ENCODE peak calls at places on chromosomes 4 and X, in ten cellular contexts. P is right lobe of liver, C is OCI-LY7, W is mucosa of descending colon, M is heart right ventricle, U is lower lobe of right lung, N is IMR-90, H is HepG2, D is glutamatergic neuron, V is foreskin fibroblast. Z is an unnamed sample.

GRCh38 chr4:154491341-154491679 is 289 bp downstream of the DCHS2 start:
- DNase-seq in C (no peak), W (no peak), V (peak; percentile 67), H (no peak), M (no peak), U (no peak), N (peak; percentile 5), D (no peak), P (no peak), Z (no peak)

GRCh38 chrX:11438767-11439166 is 145.6 kb downstream of the AMELX start:
- DNase-seq in V (peak; percentile 72), P (no peak), H (no peak), M (no peak), C (no peak), N (peak; percentile 68), U (no peak), D (no peak), W (no peak), Z (no peak)

GRCh38 chr4:120874792-120875774 is 47.4 kb downstream of the PRDM5 start:
- DNase-seq in M (no peak), W (no peak), H (no peak), D (no peak), P (no peak), V (no peak), N (no peak), C (no peak), U (no peak), Z (no peak)

GRCh38 chrX:39309018-39309620 is 507.9 kb downstream of the MID1IP1 start:
- DNase-seq in M (no peak), H (no peak), C (no peak), N (no peak), V (peak; percentile 2), W (no peak), P (no peak), D (no peak), U (no peak), Z (no peak)

GRCh38 chr4:176525576-176525975 is 205.8 kb downstream of the SPCS3 start:
- DNase-seq in W (no peak), N (no peak), M (no peak), P (no peak), D (no peak), U (no peak), H (no peak), V (no peak), C (no peak), Z (no peak)

GRCh38 chr4:8832130-8832930 is 39.3 kb downstream of the HMX1 start:
- DNase-seq in H (no peak), C (no peak), P (peak; percentile 24), V (peak; percentile 18), W (no peak), U (peak; percentile 14), N (no peak), M (no peak), D (no peak), Z (no peak)

GRCh38 chr4:100823066-100823992 is 305.5 kb upstream of the EMCN start:
- DNase-seq in N (no peak), D (no peak), U (no peak), P (no peak), H (peak; percentile 82), C (no peak), W (no peak), M (no peak), V (peak; percentile 36), Z (no peak)

GRCh38 chr4:150799207-150799606 is 215.9 kb downstream of the LRBA start:
- DNase-seq in M (no peak), D (no peak), P (no peak), H (peak; percentile 16), C (no peak), N (no peak), U (no peak), V (no peak), W (no peak), Z (no peak)

GRCh38 chr4:43471950-43472349 is 579.4 kb downstream of the GRXCR1 start:
- DNase-seq in V (no peak), M (no peak), U (no peak), H (peak; percentile 30), N (no peak), D (no peak), W (no peak), P (no peak), C (no peak), Z (no peak)
- TF ChIP-seq CTCF in V (no peak), M (no peak), U (no peak), H (peak; percentile 53), N (peak; percentile 18), D (no peak), W (no peak), P (peak; percentile 5), C (peak; percentile 53), Z (no peak)

GRCh38 chrX:123171781-123172180 is 12.3 kb upstream of the GRIA3 start:
- DNase-seq in U (no peak), P (no peak), W (no peak), D (no peak), M (no peak), N (no peak), C (no peak), V (peak; percentile 59), H (no peak), Z (no peak)

GRCh38 chrX:123172874-123173273 is 11.2 kb upstream of the GRIA3 start:
- DNase-seq in V (no peak), C (no peak), N (no peak), U (no peak), H (no peak), W (no peak), M (no peak), P (no peak), D (no peak), Z (no peak)

GRCh38 chrX:123169247-123169901 is 14.7 kb upstream of the GRIA3 start:
- DNase-seq in P (no peak), M (no peak), D (no peak), W (no peak), N (no peak), U (no peak), H (peak; percentile 35), V (peak; percentile 31), C (no peak), Z (no peak)

GRCh38 chrX:123175366-123176122 is 8.5 kb upstream of the GRIA3 start:
- DNase-seq in N (no peak), C (no peak), H (no peak), W (no peak), V (no peak), M (no peak), P (no peak), D (no peak), U (no peak), Z (no peak)

GRCh38 chrX:123173833-123174232 is 10.2 kb upstream of the GRIA3 start:
- DNase-seq in V (peak; percentile 25), C (peak; percentile 10), D (no peak), M (no peak), U (no peak), P (no peak), W (no peak), N (no peak), H (no peak), Z (no peak)
- TF ChIP-seq CTCF in V (peak; percentile 4), C (peak; percentile 59), D (peak; percentile 51), M (no peak), U (no peak), P (peak; percentile 24), W (no peak), N (peak; percentile 18), H (peak; percentile 17), Z (no peak)

DNA sequence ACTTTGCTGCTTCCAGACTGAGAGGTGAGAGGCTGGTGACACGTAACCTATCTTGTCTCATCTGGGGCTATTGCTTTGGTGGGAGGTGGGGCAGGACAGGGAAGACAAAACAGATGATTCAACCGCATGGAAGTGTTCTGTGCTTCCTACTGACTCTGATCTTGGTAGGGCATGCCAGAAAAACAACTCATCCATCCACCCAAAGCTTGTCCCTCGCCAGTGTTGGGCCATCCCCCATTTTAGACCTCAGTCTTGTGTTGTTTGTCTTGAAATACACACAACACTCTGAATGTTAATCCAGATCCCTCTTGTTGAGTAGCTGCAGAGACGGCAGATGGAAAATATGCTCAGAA is 351 bp downstream of the CHRNA9 start:
- DNase-seq in P (no peak), H (no peak), U (no peak), D (no peak), M (no peak), C (no peak), W (no peak), V (peak; percentile 60), N (peak; percentile 37), Z (no peak)
- TF ChIP-seq CTCF in P (no peak), H (no peak), U (no peak), D (no peak), M (no peak), C (no peak), W (no peak), V (no peak), N (no peak), Z (no peak)

DNA sequence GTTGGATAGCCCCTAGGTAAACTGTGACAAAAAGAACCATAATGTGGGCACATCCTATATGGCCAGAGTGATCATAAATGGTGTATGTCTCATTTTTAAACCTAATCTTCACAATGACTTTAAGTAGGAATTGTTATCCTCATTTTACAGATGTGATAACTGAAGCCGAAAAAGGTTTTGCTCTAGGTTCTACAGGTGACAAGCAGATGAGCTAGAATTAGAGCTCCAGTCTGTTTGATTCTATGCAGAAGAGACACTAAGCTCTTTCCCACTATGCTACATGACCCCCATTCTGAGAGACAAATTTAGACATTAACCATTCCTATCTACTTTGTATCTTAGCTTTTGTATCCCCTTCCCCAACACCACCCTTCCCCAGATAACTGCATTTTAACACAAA is 2.0 kb downstream of the AREG start:
- DNase-seq in P (no peak), M (no peak), N (no peak), U (no peak), V (no peak), C (no peak), W (no peak), H (no peak), D (no peak), Z (no peak)
- TF ChIP-seq CTCF in P (no peak), M (no peak), N (no peak), U (no peak), V (no peak), C (no peak), W (no peak), H (no peak), D (no peak), Z (no peak)

GRCh38 chrX:91066104-91066503 is 368.5 kb upstream of the PABPC5 start:
- DNase-seq in U (no peak), P (no peak), N (no peak), W (no peak), D (no peak), C (no peak), H (no peak), M (no peak), V (no peak), Z (no peak)
- TF ChIP-seq CTCF in U (no peak), P (no peak), N (no peak), W (no peak), D (no peak), C (no peak), H (no peak), M (no peak), V (no peak), Z (no peak)

DNA sequence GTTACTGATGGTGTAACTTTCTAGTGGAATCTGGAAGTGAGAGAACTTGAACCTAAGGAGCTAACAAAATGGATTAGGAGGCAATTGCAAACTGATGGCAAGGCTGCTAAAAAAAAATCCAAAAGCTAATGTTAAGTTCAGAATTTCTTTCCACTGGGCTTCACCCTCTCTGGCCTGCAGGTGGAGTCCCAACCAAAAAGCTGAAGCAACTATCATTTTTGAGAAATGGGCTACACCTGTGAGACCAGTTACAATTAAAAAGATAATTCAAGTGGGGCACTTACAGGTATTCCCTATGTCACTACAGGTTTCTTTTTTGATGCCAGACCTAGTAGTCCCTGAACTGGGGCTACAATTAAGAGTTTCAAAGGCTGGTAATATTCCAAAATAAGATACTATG is 142.1 kb upstream of the FTHL17 start:
- DNase-seq in N (peak; percentile 19), U (no peak), V (peak; percentile 50), P (no peak), W (no peak), C (peak; percentile 54), D (no peak), H (no peak), M (no peak), Z (no peak)
- TF ChIP-seq CTCF in N (peak; percentile 57), U (peak; percentile 47), V (peak; percentile 51), P (peak; percentile 53), W (no peak), C (peak; percentile 77), D (peak; percentile 13), H (peak; percentile 51), M (peak; percentile 51), Z (peak; percentile 25)

Z was measured in prostate gland.